ENCODE peak calls at places on chromosomes 1 and 21, in nine cellular contexts. R is posterior vena cava; W is COR-L47; I is ecto neural progenitor cell; Z is posterior cingulate gyrus; S is activated naive CD8-positive, alpha-beta T cell treated with anti-CD3 and anti-CD28 coated beads for 36 hours; Q is EL; U is astrocyte of the spinal cord; T is adipocyte. F is an unnamed sample.

GRCh38 chr1:155320661-155321576 is at the start of gene RUSC1:
- DNase-seq in T (peak), W (no peak), Q (peak), R (peak), Z (peak), I (peak), U (peak), S (peak), F (no peak)

GRCh38 chr21:41283211-41283818 is 33.3 kb upstream of the FAM3B start:
- DNase-seq in Q (peak), R (no peak), T (peak), S (peak), W (peak), Z (no peak), U (peak), I (no peak), F (no peak)

GRCh38 chr1:19003371-19004290 is 47.2 kb upstream of the IFFO2 start:
- DNase-seq in U (peak), W (no peak), S (no peak), T (no peak), Q (no peak), Z (no peak), R (no peak), I (no peak), F (peak)

GRCh38 chr1:59673575-59674467 is 140.9 kb upstream of the HOOK1 start:
- DNase-seq in Z (peak), R (no peak), I (no peak), Q (no peak), S (no peak), T (no peak), W (peak), U (no peak), F (no peak)

GRCh38 chr1:93324486-93325464 is 20.9 kb upstream of the DR1 start:
- DNase-seq in Z (no peak), S (no peak), U (peak), T (peak), W (no peak), I (no peak), R (no peak), Q (peak), F (no peak)

GRCh38 chr1:103561612-103562395 is 9.6 kb upstream of the AMY2B start:
- DNase-seq in T (peak), S (no peak), Q (no peak), W (no peak), Z (no peak), R (no peak), U (no peak), I (no peak), F (no peak)

GRCh38 chr1:47924649-47925048 is 72.5 kb downstream of the TRABD2B start:
- DNase-seq in R (peak), U (no peak), I (no peak), T (no peak), W (no peak), Q (no peak), S (no peak), Z (no peak), F (no peak)

GRCh38 chr1:173867141-173867752 is 542 bp downstream of the GAS5 start:
- DNase-seq in I (no peak), T (no peak), W (peak), S (no peak), Z (peak), Q (no peak), U (no peak), R (no peak), F (no peak)

GRCh38 chr1:167297222-167298214 is 76.8 kb downstream of the POU2F1 start:
- DNase-seq in I (no peak), R (no peak), Z (no peak), W (no peak), U (no peak), T (peak), Q (no peak), S (no peak), F (no peak)